ENCODE peak calls at places on chromosomes 13 and 19, in ten cellular contexts. T is heart right ventricle; L is EH; N is HFFc6; G is stimulated activated CD4-positive, alpha-beta T cell treated with anti-CD3 and anti-CD28 coated beads, TNF-alpha, amount 100 ng/mL, for 48 hours; V is pulmonary artery endothelial cell; Z is fibroblast of lung; D is tibial artery; A is central memory CD8-positive, alpha-beta T cell; Y is NCI-H1092 treated with DMSO at 0.1 percent for 48 hours. F is an unnamed sample.

GRCh38 chr13:108795841-108796240 is 166.4 kb downstream of the MYO16 start:
- DNase-seq in T (no peak), L (no peak), N (no peak), G (no peak), V (no peak), Z (no peak), D (no peak), A (no peak), Y (no peak), F (no peak)

GRCh38 chr19:19274146-19274545 is 1.0 kb upstream of the TM6SF2 start:
- DNase-seq in T (no peak), L (no peak), N (no peak), G (no peak), V (no peak), Z (no peak), D (no peak), A (no peak), Y (no peak), F (no peak)

GRCh38 chr19:18644144-18645034 is 7.6 kb downstream of the KLHL26 start:
- DNase-seq in T (peak; percentile 26), L (no peak), N (no peak), G (no peak), V (no peak), Z (peak; percentile 49), D (peak; percentile 85), A (no peak), Y (no peak), F (no peak)

GRCh38 chr13:71477735-71478134 is 389.3 kb downstream of the DACH1 start:
- DNase-seq in T (no peak), L (no peak), N (no peak), G (no peak), V (no peak), Z (peak; percentile 1), D (no peak), A (no peak), Y (no peak), F (no peak)

GRCh38 chr19:27974082-27974513 is 1238.9 kb downstream of the UQCRFS1 start:
- DNase-seq in T (no peak), L (no peak), N (peak; percentile 5), G (peak; percentile 1), V (no peak), Z (peak; percentile 56), D (no peak), A (no peak), Y (peak; percentile 29), F (no peak)

GRCh38 chr13:45167611-45168554 is 33.0 kb downstream of the KCTD4 start:
- DNase-seq in T (peak; percentile 22), L (no peak), N (no peak), G (no peak), V (no peak), Z (peak; percentile 33), D (no peak), A (no peak), Y (peak; percentile 3), F (no peak)

GRCh38 chr13:67299731-67300130 is 69.6 kb upstream of the PCDH9 start:
- DNase-seq in T (no peak), L (no peak), N (no peak), G (no peak), V (no peak), Z (peak; percentile 66), D (no peak), A (no peak), Y (no peak), F (no peak)

GRCh38 chr13:43057653-43058317 is 34.4 kb downstream of the DNAJC15 start:
- DNase-seq in T (peak; percentile 46), L (peak; percentile 41), N (no peak), G (no peak), V (no peak), Z (peak; percentile 58), D (no peak), A (no peak), Y (no peak), F (no peak)

GRCh38 chr19:30969586-30969985 is 379.6 kb downstream of the TSHZ3 start:
- DNase-seq in T (no peak), L (no peak), N (no peak), G (no peak), V (no peak), Z (no peak), D (no peak), A (no peak), Y (no peak), F (no peak)

GRCh38 chr13:32246468-32246867 is 68.7 kb downstream of the ZAR1L start:
- DNase-seq in T (peak; percentile 72), L (peak; percentile 77), N (peak; percentile 67), G (peak; percentile 27), V (peak; percentile 65), Z (peak; percentile 67), D (peak; percentile 75), A (no peak), Y (peak; percentile 9), F (peak; percentile 70)

GRCh38 chr13:44401577-44401976 is 28.0 kb downstream of the SERP2 start:
- DNase-seq in T (no peak), L (no peak), N (no peak), G (no peak), V (no peak), Z (no peak), D (no peak), A (no peak), Y (no peak), F (peak; percentile 30)

GRCh38 chr19:39157275-39157996 is 31.9 kb downstream of the PAK4 start:
- DNase-seq in T (no peak), L (no peak), N (no peak), G (no peak), V (no peak), Z (peak; percentile 29), D (no peak), A (no peak), Y (no peak), F (no peak)

GRCh38 chr13:43132228-43132627 is 108.8 kb downstream of the DNAJC15 start:
- DNase-seq in T (peak; percentile 21), L (peak; percentile 37), N (no peak), G (no peak), V (no peak), Z (peak; percentile 54), D (no peak), A (no peak), Y (peak; percentile 62), F (no peak)

GRCh38 chr13:110015253-110015652 is 228.9 kb upstream of the IRS2 start:
- DNase-seq in T (no peak), L (peak; percentile 25), N (no peak), G (no peak), V (no peak), Z (peak; percentile 56), D (no peak), A (no peak), Y (peak; percentile 76), F (no peak)

GRCh38 chr19:4455742-4456565 is 1.6 kb downstream of the UBXN6 start:
- DNase-seq in T (peak; percentile 75), L (peak; percentile 76), N (peak; percentile 81), G (no peak), V (no peak), Z (peak; percentile 61), D (no peak), A (no peak), Y (peak; percentile 67), F (peak; percentile 95)

GRCh38 chr13:79915386-79915785 is 425.5 kb downstream of the SPRY2 start:
- DNase-seq in T (no peak), L (no peak), N (no peak), G (no peak), V (no peak), Z (no peak), D (no peak), A (no peak), Y (no peak), F (no peak)

GRCh38 chr19:13629687-13630357 is 123.5 kb upstream of the CACNA1A start:
- DNase-seq in T (no peak), L (peak; percentile 88), N (peak; percentile 95), G (no peak), V (no peak), Z (peak; percentile 81), D (no peak), A (no peak), Y (no peak), F (no peak)

F was measured in sigmoid colon.